ENCODE peak calls at places on chromosomes 3 and 15, in eight cellular contexts. S is AG10803, I is spleen, H is neural progenitor cell, W is epithelial cell of esophagus, L is HL-60, N is A549, Y is brain microvascular endothelial cell. M is an unnamed sample.

GRCh38 chr3:85041562-85042055 is 82.8 kb downstream of the CADM2 start:
- DNase-seq in S (no peak), I (no peak), H (no peak), W (no peak), L (no peak), N (no peak), Y (no peak), M (no peak)

GRCh38 chr3:143737065-143737464 is 111.2 kb downstream of the SLC9A9 start:
- DNase-seq in S (no peak), I (no peak), H (no peak), W (peak), L (no peak), N (no peak), Y (no peak), M (no peak)

GRCh38 chr3:145022447-145022846 is 1050.8 kb downstream of the DIPK2A start:
- DNase-seq in S (no peak), I (no peak), H (no peak), W (no peak), L (no peak), N (no peak), Y (no peak), M (no peak)

GRCh38 chr15:56739964-56740640 is 6.8 kb upstream of the ZNF280D start:
- DNase-seq in S (no peak), I (no peak), H (no peak), W (no peak), L (peak), N (peak), Y (no peak), M (peak)

GRCh38 chr15:81229596-81229995 is 32.9 kb downstream of the IL16 start:
- DNase-seq in S (peak), I (no peak), H (no peak), W (no peak), L (no peak), N (no peak), Y (no peak), M (no peak)

GRCh38 chr15:61575597-61575996 is 346.5 kb upstream of the RORA start:
- DNase-seq in S (no peak), I (no peak), H (no peak), W (no peak), L (no peak), N (no peak), Y (no peak), M (no peak)

GRCh38 chr15:69994429-69995201 is 103.1 kb downstream of the TLE3 start:
- DNase-seq in S (no peak), I (no peak), H (no peak), W (no peak), L (no peak), N (no peak), Y (no peak), M (no peak)

GRCh38 chr3:42037318-42037945 is 53.7 kb upstream of the TRAK1 start:
- DNase-seq in S (no peak), I (no peak), H (no peak), W (no peak), L (no peak), N (no peak), Y (no peak), M (no peak)

GRCh38 chr15:28013480-28013879 is 85.6 kb downstream of the OCA2 start:
- DNase-seq in S (no peak), I (no peak), H (no peak), W (no peak), L (no peak), N (no peak), Y (no peak), M (no peak)

GRCh38 chr3:48305396-48305795 is 28.1 kb downstream of the SPINK8 start:
- DNase-seq in S (no peak), I (no peak), H (no peak), W (peak), L (no peak), N (no peak), Y (no peak), M (no peak)

GRCh38 chr3:156321934-156322333 is 201.6 kb downstream of the KCNAB1 start:
- DNase-seq in S (no peak), I (no peak), H (peak), W (no peak), L (no peak), N (no peak), Y (no peak), M (no peak)

GRCh38 chr15:64503197-64503596 is 42.8 kb downstream of the ZNF609 start:
- DNase-seq in S (peak), I (no peak), H (no peak), W (no peak), L (peak), N (no peak), Y (peak), M (no peak)

GRCh38 chr3:94336076-94336741 is 273.3 kb downstream of the NSUN3 start:
- DNase-seq in S (peak), I (no peak), H (peak), W (peak), L (no peak), N (peak), Y (peak), M (peak)

GRCh38 chr3:193805448-193805847 is 212.4 kb downstream of the OPA1 start:
- DNase-seq in S (peak), I (no peak), H (no peak), W (peak), L (no peak), N (peak), Y (peak), M (peak)

GRCh38 chr15:52483712-52484111 is 45.0 kb downstream of the MYO5A start:
- DNase-seq in S (peak), I (no peak), H (no peak), W (peak), L (no peak), N (no peak), Y (peak), M (no peak)

GRCh38 chr3:64104691-64105101 is 81.4 kb upstream of the PSMD6 start:
- DNase-seq in S (no peak), I (no peak), H (no peak), W (peak), L (no peak), N (peak), Y (no peak), M (no peak)

GRCh38 chr3:113258311-113258710 is 47.0 kb downstream of the BOC start:
- DNase-seq in S (peak), I (no peak), H (no peak), W (no peak), L (no peak), N (no peak), Y (no peak), M (no peak)

GRCh38 chr3:197300361-197300760 is 1.9 kb upstream of the DLG1 start:
- DNase-seq in S (no peak), I (no peak), H (no peak), W (no peak), L (no peak), N (no peak), Y (no peak), M (no peak)

GRCh38 chr3:186869253-186870235 is 27.0 kb downstream of the ADIPOQ start:
- DNase-seq in S (no peak), I (no peak), H (no peak), W (peak), L (no peak), N (no peak), Y (no peak), M (no peak)

GRCh38 chr15:60528530-60528929 is 49.6 kb upstream of the ICE2 start:
- DNase-seq in S (no peak), I (no peak), H (no peak), W (peak), L (no peak), N (peak), Y (peak), M (no peak)

GRCh38 chr3:52931889-52932288 is 34.5 kb upstream of the STIMATE start:
- DNase-seq in S (no peak), I (no peak), H (no peak), W (no peak), L (no peak), N (peak), Y (no peak), M (no peak)
- TF ChIP-seq CTCF in S (no peak), I (no peak), H (no peak), W (no peak), L (no peak), N (no peak), Y (peak), M (peak)

GRCh38 chr15:42868683-42869082 is 51.9 kb downstream of the TTBK2 start:
- DNase-seq in S (no peak), I (no peak), H (no peak), W (no peak), L (no peak), N (no peak), Y (no peak), M (no peak)
- H3K4me3 ChIP-seq in S (no peak), I (no peak), H (no peak), W (no peak), L (no peak), N (no peak), Y (no peak), M (no peak)

DNA sequence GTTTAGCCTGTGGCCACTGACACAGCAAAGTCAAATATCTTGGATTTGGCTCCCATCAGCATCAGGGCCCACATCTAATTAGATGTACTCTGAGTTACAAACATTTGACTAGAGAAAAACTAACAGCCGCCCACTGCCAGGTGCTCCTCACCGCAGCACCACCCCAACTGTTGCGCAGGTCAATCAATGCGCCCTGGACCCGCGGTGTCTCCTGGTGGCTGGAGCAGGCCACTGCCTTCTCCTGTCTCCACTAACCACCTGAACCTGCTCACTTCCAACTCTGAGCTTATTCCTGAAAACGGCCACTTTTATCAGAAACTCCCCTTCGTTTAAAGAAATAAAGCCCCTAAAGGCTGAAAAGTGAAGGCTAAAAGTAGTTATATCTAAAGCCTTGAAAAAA is 4.3 kb downstream of the RIOX2 start:
- DNase-seq in S (no peak), I (no peak), H (peak), W (no peak), L (no peak), N (no peak), Y (no peak), M (peak)
- TF ChIP-seq CTCF in S (no peak), I (no peak), H (peak), W (no peak), L (no peak), N (no peak), Y (no peak), M (peak)

DNA sequence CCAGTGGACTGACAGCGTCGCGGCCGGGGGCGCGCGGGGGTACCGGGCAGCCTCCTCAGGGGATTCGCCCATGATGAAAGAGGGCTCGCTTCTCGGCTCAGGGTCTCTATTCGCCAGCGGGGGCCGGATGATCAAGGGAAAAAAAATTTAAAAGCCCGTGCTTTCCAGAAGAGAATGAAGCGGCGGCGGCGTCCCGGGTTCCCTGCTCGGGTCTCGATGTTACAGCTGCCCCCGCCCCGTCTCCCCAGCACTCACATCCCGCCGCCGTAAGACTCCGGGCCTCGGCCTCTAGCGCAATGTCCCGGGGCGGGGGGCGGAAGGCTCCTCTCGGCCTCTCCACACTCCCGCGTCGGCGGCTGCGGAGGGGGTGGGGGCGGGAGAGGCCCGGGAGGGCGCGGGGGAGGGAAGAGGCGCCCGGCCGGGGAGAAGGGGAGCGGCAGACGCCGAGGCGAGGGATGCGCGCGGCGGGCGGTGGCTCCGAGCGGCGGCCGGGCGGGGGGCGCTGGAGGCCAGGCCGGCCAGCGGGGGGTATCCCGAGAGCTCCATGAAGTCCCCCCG is 4.4 kb downstream of the PTH1R start:
- DNase-seq in S (no peak), I (no peak), H (peak), W (no peak), L (no peak), N (no peak), Y (no peak), M (peak)
- H3K4me3 ChIP-seq in S (peak), I (peak), H (peak), W (no peak), L (no peak), N (peak), Y (peak), M (peak)

GRCh38 chr15:68283401-68283800 is 5.9 kb downstream of the FEM1B start:
- DNase-seq in S (no peak), I (peak), H (no peak), W (no peak), L (no peak), N (no peak), Y (no peak), M (no peak)
- TF ChIP-seq CTCF in S (no peak), I (no peak), H (no peak), W (no peak), L (no peak), N (no peak), Y (no peak), M (no peak)

GRCh38 chr3:123652346-123652984 is 67.6 kb upstream of the HACD2 start:
- DNase-seq in S (peak), I (peak), H (peak), W (peak), L (peak), N (peak), Y (peak), M (peak)
- H3K4me3 ChIP-seq in S (no peak), I (no peak), H (no peak), W (no peak), L (no peak), N (no peak), Y (no peak), M (no peak)

M was measured in endodermal cell.